ENCODE peak calls at places on chromosomes 12 and 14, in nine cellular contexts. B is CD4-positive, alpha-beta T cell; Y is heart right ventricle; I is SK-N-SH treated with all-trans-retinoic acid at 6 μM for 48 hours; W is Right ventricle myocardium inferior; V is WTC11; N is naive thymus-derived CD8-positive, alpha-beta T cell; J is stimulated activated naive B cell treated with anti-CD40 and anti-IgM and Interleukin-4, amounts not matched to agents 10 μg/mL and 1 μg/mL and 100 μg/mL, for 72 hours; Z is T-helper 17 cell. S is an unnamed sample.

GRCh38 chr12:53483225-53483978 is 15.9 kb downstream of the MAP3K12 start:
- ATAC-seq in Z (no peak), B (no peak), V (peak), I (no peak), Y (no peak), W (peak), J (peak), N (no peak), S (peak)

GRCh38 chr14:50116221-50116956 is at the start of gene VCPKMT:
- ATAC-seq in Z (peak), W (peak), Y (peak), B (peak), N (peak), V (peak), I (peak), J (peak), S (peak)

GRCh38 chr12:47636908-47637780 is 68.7 kb downstream of the RPAP3 start:
- ATAC-seq in N (no peak), V (peak), W (no peak), Z (no peak), B (no peak), I (no peak), Y (no peak), J (no peak), S (no peak)

GRCh38 chr14:28280997-28281598 is 485.5 kb upstream of the FOXG1 start:
- ATAC-seq in I (no peak), J (no peak), V (no peak), W (no peak), Z (no peak), N (no peak), B (no peak), Y (no peak), S (no peak)

GRCh38 chr12:81261508-81262207 is 183.8 kb downstream of the ACSS3 start:
- ATAC-seq in B (no peak), W (no peak), Z (no peak), J (no peak), V (peak), Y (no peak), I (no peak), N (no peak), S (no peak)

GRCh38 chr12:120831648-120832267 is 72.4 kb downstream of the SPPL3 start:
- ATAC-seq in N (no peak), B (no peak), I (peak), Y (peak), Z (no peak), V (no peak), J (no peak), W (peak), S (no peak)

GRCh38 chr14:105075364-105076295 is 10.4 kb upstream of the GPR132 start:
- ATAC-seq in Z (peak), W (peak), J (peak), B (peak), V (peak), N (peak), Y (peak), I (no peak), S (peak)

GRCh38 chr12:43308776-43309175 is 243.2 kb downstream of the ADAMTS20 start:
- ATAC-seq in I (no peak), Y (no peak), N (no peak), B (no peak), V (no peak), W (no peak), J (no peak), Z (no peak), S (no peak)

GRCh38 chr12:2509137-2509536 is 285.6 kb upstream of the FKBP4 start:
- ATAC-seq in B (no peak), W (no peak), I (no peak), N (no peak), Z (no peak), V (no peak), J (no peak), Y (no peak), S (no peak)

GRCh38 chr14:21860172-21860571 is 186.6 kb upstream of the OR4E1 start:
- ATAC-seq in Z (peak), J (no peak), Y (no peak), N (peak), I (no peak), B (peak), W (no peak), V (peak), S (no peak)

GRCh38 chr12:126684703-126685102 is 1582.3 kb upstream of the TMEM132C start:
- ATAC-seq in V (no peak), Z (no peak), N (no peak), W (no peak), J (no peak), Y (no peak), B (no peak), I (no peak), S (no peak)

GRCh38 chr12:119318811-119319210 is 15.7 kb upstream of the CCDC60 start:
- ATAC-seq in N (no peak), J (no peak), W (no peak), Z (no peak), Y (no peak), B (no peak), V (no peak), I (no peak), S (no peak)

GRCh38 chr12:75977590-75977951 is 54.0 kb downstream of the PHLDA1 start:
- ATAC-seq in W (no peak), J (peak), N (peak), Y (no peak), Z (peak), B (peak), I (peak), V (no peak), S (peak)

GRCh38 chr12:48978291-48978740 is at the start of gene WNT1:
- ATAC-seq in B (no peak), Z (no peak), V (peak), I (peak), W (no peak), J (peak), N (peak), Y (no peak), S (no peak)

GRCh38 chr12:28017126-28017872 is 44.8 kb upstream of the PTHLH start:
- ATAC-seq in Y (no peak), B (no peak), J (no peak), W (no peak), N (no peak), Z (no peak), V (no peak), I (no peak), S (peak)

GRCh38 chr14:76091036-76091435 is 60.7 kb upstream of the GPATCH2L start:
- ATAC-seq in N (no peak), V (peak), W (peak), Y (peak), I (no peak), Z (no peak), B (no peak), J (peak), S (peak)

GRCh38 chr12:54983536-54984102 is 943 bp downstream of the TESPA1 start:
- ATAC-seq in V (no peak), J (no peak), N (peak), Z (no peak), Y (no peak), W (no peak), I (no peak), B (no peak), S (no peak)

S was measured in stimulated activated memory B cell treated with anti-CD40 and anti-IgM and Interleukin-4, amounts not matched to agents 10 μg/mL and 1 μg/mL and 100 μg/mL, for 72 hours.